ENCODE peak calls at places on chromosomes 11 and 22, in seven cellular contexts. J is left ventricle myocardium inferior; N is BJ; Q is cardiac muscle cell; M is CD8-positive, alpha-beta memory T cell; W is pancreas; F is neural progenitor cell. U is an unnamed sample. For H3K36me3, the result is how much of the 10 kb centered on the place peaks cover.

GRCh38 chr11:36273110-36273509 is 16.1 kb downstream of the COMMD9 start:
- DNase-seq in N (no peak), F (peak), Q (no peak), J (no peak), M (no peak), W (no peak), U (no peak)

GRCh38 chr11:65204143-65204542 is 22.4 kb downstream of the CAPN1 start:
- DNase-seq in J (no peak), W (no peak), M (no peak), Q (no peak), F (no peak), N (no peak), U (peak)

GRCh38 chr11:73404048-73404447 is 27.8 kb downstream of the RELT start:
- DNase-seq in J (peak), Q (peak), W (no peak), N (no peak), M (no peak), F (peak), U (peak)

GRCh38 chr11:125578783-125579182 is 9.5 kb downstream of the EI24 start:
- DNase-seq in W (no peak), Q (no peak), F (no peak), M (no peak), J (no peak), N (no peak), U (no peak)

GRCh38 chr11:124578761-124579160 is 9.0 kb downstream of the OR8A1 start:
- DNase-seq in N (no peak), M (no peak), W (no peak), J (no peak), Q (peak), F (no peak), U (no peak)

GRCh38 chr11:119361056-119361787 is 14.7 kb upstream of the MFRP start:
- DNase-seq in J (peak), Q (peak), F (peak), N (peak), W (peak), M (no peak), U (peak)

GRCh38 chr11:100821198-100821597 is 134.1 kb downstream of the ARHGAP42 start:
- DNase-seq in N (no peak), Q (peak), F (peak), W (no peak), M (no peak), J (no peak), U (no peak)

GRCh38 chr11:81224396-81224795 is 1509.3 kb downstream of the FAM181B start:
- DNase-seq in N (no peak), W (no peak), M (no peak), Q (no peak), F (no peak), J (no peak), U (no peak)

GRCh38 chr11:37988031-37988430 is 1390.0 kb upstream of the RAG2 start:
- DNase-seq in M (no peak), W (no peak), F (no peak), J (no peak), Q (peak), N (peak), U (no peak)

GRCh38 chr22:26589845-26590524 is at the start of gene TPST2:
- DNase-seq in F (peak), N (no peak), J (peak), Q (peak), M (peak), W (peak), U (peak)

GRCh38 chr11:22703040-22703439 is 36.6 kb downstream of the GAS2 start:
- DNase-seq in F (peak), Q (peak), M (no peak), J (no peak), W (peak), N (no peak), U (no peak)

GRCh38 chr11:19691815-19692214 is 20.8 kb upstream of the NAV2 start:
- DNase-seq in M (no peak), N (no peak), W (no peak), J (no peak), Q (no peak), F (no peak), U (no peak)

GRCh38 chr22:27318516-27318915 is 483.0 kb downstream of the MN1 start:
- DNase-seq in J (peak), W (no peak), N (peak), M (no peak), F (peak), Q (peak), U (no peak)

GRCh38 chr11:18145837-18146236 is 13.5 kb downstream of the MRGPRX3 start:
- DNase-seq in J (no peak), Q (no peak), N (no peak), W (no peak), F (no peak), M (no peak), U (no peak)

GRCh38 chr11:19723572-19724342 is 11.1 kb downstream of the NAV2 start:
- DNase-seq in Q (peak), W (no peak), N (peak), J (no peak), M (peak), F (no peak), U (no peak)

GRCh38 chr22:32823024-32823730 is 21.7 kb downstream of the TIMP3 start:
- DNase-seq in F (peak), Q (peak), W (no peak), J (no peak), N (no peak), M (no peak), U (peak)

GRCh38 chr11:61855939-61856730 is 28.0 kb downstream of the FADS2 start:
- DNase-seq in M (no peak), W (no peak), F (no peak), J (no peak), N (no peak), Q (no peak), U (no peak)

GRCh38 chr11:119198925-119199324 is 7.2 kb upstream of the CBL start:
- DNase-seq in F (no peak), Q (no peak), N (no peak), M (no peak), W (no peak), J (no peak), U (no peak)

GRCh38 chr11:104522123-104522522 is 358.2 kb upstream of the PDGFD start:
- DNase-seq in Q (no peak), W (no peak), J (no peak), M (no peak), N (no peak), F (no peak), U (no peak)

GRCh38 chr22:32444068-32444467 is 20.2 kb downstream of the BPIFC start:
- DNase-seq in F (peak), W (no peak), M (no peak), Q (peak), N (no peak), J (no peak), U (peak)

GRCh38 chr11:20026629-20027545 is 133.4 kb downstream of the DBX1 start:
- DNase-seq in Q (no peak), M (no peak), F (peak), J (no peak), W (peak), N (no peak), U (peak)

GRCh38 chr11:11171854-11172253 is 181.2 kb downstream of the CSNK2A3 start:
- DNase-seq in J (no peak), Q (peak), W (no peak), N (no peak), F (no peak), M (peak), U (no peak)

GRCh38 chr22:22037740-22038139 is 55.2 kb upstream of the TOP3B start:
- DNase-seq in M (no peak), Q (peak), W (no peak), N (no peak), F (peak), J (no peak), U (no peak)

GRCh38 chr11:11916981-11917399 is 75.2 kb downstream of the USP47 start:
- DNase-seq in N (peak), W (no peak), J (no peak), F (peak), M (no peak), Q (peak), U (no peak)

GRCh38 chr22:26585104-26585790 is 4.7 kb downstream of the TPST2 start:
- DNase-seq in W (no peak), M (no peak), F (no peak), Q (peak), N (peak), J (peak), U (no peak)

GRCh38 chr11:73257342-73258103 is 14.6 kb upstream of the P2RY6 start:
- DNase-seq in M (no peak), Q (peak), N (peak), W (no peak), F (peak), J (no peak), U (peak)

GRCh38 chr11:66476173-66476840 is 3.9 kb upstream of the DPP3 start:
- DNase-seq in J (no peak), F (no peak), N (no peak), Q (no peak), M (no peak), W (no peak), U (peak)

GRCh38 chr11:121421149-121421906 is 30.8 kb upstream of the SORL1 start:
- DNase-seq in Q (no peak), M (no peak), N (no peak), W (no peak), F (no peak), J (no peak), U (no peak)

GRCh38 chr11:86807356-86807755 is 7.0 kb downstream of the PRSS23 start:
- DNase-seq in W (no peak), N (no peak), J (no peak), F (peak), Q (no peak), M (no peak), U (no peak)

GRCh38 chr11:129234978-129235377 is 42.9 kb upstream of the ARHGAP32 start:
- DNase-seq in J (no peak), N (no peak), Q (no peak), F (no peak), W (no peak), M (no peak), U (no peak)

GRCh38 chr11:128297111-128297651 is 290.2 kb downstream of the ETS1 start:
- DNase-seq in M (no peak), J (no peak), F (no peak), Q (no peak), W (no peak), N (no peak), U (no peak)

GRCh38 chr11:35144103-35144741 is 5.3 kb downstream of the CD44 start:
- DNase-seq in N (no peak), J (no peak), Q (peak), M (peak), F (no peak), W (no peak), U (no peak)

GRCh38 chr11:4087551-4087950 is 7.0 kb upstream of the RRM1 start:
- DNase-seq in W (no peak), F (no peak), J (no peak), Q (peak), N (no peak), M (no peak), U (peak)
- H3K36me3 ChIP-seq in W (under half), F (under half), J (under half), Q (under half), N (under half), M (under half), U (under half)

GRCh38 chr11:78564889-78565467 is 9.7 kb downstream of the NARS2 start:
- DNase-seq in Q (no peak), J (no peak), M (no peak), W (no peak), F (no peak), N (no peak), U (no peak)
- H3K36me3 ChIP-seq in Q (under half), J (half or more), M (under half), W (under half), F (under half), N (under half), U (under half)

GRCh38 chr11:3737386-3737933 is 59.9 kb downstream of the NUP98 start:
- DNase-seq in M (no peak), J (no peak), N (no peak), W (no peak), Q (no peak), F (no peak), U (no peak)
- H3K36me3 ChIP-seq in M (under half), J (half or more), N (under half), W (under half), Q (under half), F (under half), U (under half)

GRCh38 chr11:2649848-2650247 is 49.9 kb downstream of the KCNQ1OT1 start:
- DNase-seq in F (no peak), Q (no peak), M (no peak), J (no peak), N (no peak), W (no peak), U (no peak)

GRCh38 chr11:2649400-2649799 is 50.4 kb downstream of the KCNQ1OT1 start:
- DNase-seq in M (no peak), N (no peak), J (no peak), Q (no peak), W (no peak), F (no peak), U (no peak)

GRCh38 chr11:2651826-2652237 is 48.0 kb downstream of the KCNQ1OT1 start:
- DNase-seq in J (peak), N (no peak), M (no peak), F (no peak), Q (no peak), W (no peak), U (peak)

GRCh38 chr11:2651054-2651617 is 48.7 kb downstream of the KCNQ1OT1 start:
- DNase-seq in M (no peak), N (no peak), J (no peak), F (no peak), Q (no peak), W (no peak), U (no peak)

GRCh38 chr11:2650343-2650867 is 49.4 kb downstream of the KCNQ1OT1 start:
- DNase-seq in W (no peak), J (no peak), F (no peak), Q (no peak), M (no peak), N (no peak), U (no peak)
- H3K36me3 ChIP-seq in W (under half), J (under half), F (under half), Q (under half), M (under half), N (under half), U (under half)

GRCh38 chr11:971731-972365 is 46.2 kb downstream of the AP2A2 start:
- DNase-seq in M (no peak), N (no peak), J (no peak), W (no peak), Q (no peak), F (no peak), U (peak)
- H3K36me3 ChIP-seq in M (under half), N (under half), J (under half), W (under half), Q (under half), F (under half), U (under half)

GRCh38 chr11:761526-762108 is 14.4 kb downstream of the TALDO1 start:
- DNase-seq in W (no peak), Q (no peak), J (no peak), M (no peak), N (no peak), F (no peak), U (peak)

GRCh38 chr11:763549-764321 is 13.6 kb downstream of the GATD1 start:
- DNase-seq in F (no peak), M (no peak), W (no peak), J (no peak), Q (no peak), N (no peak), U (peak)

GRCh38 chr11:763073-763463 is 14.2 kb downstream of the GATD1 start:
- DNase-seq in M (no peak), Q (no peak), W (no peak), J (no peak), F (no peak), N (no peak), U (peak)

GRCh38 chr11:764322-765024 is 12.8 kb downstream of the GATD1 start:
- DNase-seq in W (no peak), F (no peak), J (no peak), M (no peak), Q (no peak), N (no peak), U (peak)

GRCh38 chr11:762421-763072 is 14.7 kb downstream of the GATD1 start:
- DNase-seq in N (no peak), M (no peak), J (no peak), F (no peak), Q (peak), W (no peak), U (peak)
- H3K36me3 ChIP-seq in N (under half), M (under half), J (half or more), F (under half), Q (under half), W (under half), U (under half)

DNA sequence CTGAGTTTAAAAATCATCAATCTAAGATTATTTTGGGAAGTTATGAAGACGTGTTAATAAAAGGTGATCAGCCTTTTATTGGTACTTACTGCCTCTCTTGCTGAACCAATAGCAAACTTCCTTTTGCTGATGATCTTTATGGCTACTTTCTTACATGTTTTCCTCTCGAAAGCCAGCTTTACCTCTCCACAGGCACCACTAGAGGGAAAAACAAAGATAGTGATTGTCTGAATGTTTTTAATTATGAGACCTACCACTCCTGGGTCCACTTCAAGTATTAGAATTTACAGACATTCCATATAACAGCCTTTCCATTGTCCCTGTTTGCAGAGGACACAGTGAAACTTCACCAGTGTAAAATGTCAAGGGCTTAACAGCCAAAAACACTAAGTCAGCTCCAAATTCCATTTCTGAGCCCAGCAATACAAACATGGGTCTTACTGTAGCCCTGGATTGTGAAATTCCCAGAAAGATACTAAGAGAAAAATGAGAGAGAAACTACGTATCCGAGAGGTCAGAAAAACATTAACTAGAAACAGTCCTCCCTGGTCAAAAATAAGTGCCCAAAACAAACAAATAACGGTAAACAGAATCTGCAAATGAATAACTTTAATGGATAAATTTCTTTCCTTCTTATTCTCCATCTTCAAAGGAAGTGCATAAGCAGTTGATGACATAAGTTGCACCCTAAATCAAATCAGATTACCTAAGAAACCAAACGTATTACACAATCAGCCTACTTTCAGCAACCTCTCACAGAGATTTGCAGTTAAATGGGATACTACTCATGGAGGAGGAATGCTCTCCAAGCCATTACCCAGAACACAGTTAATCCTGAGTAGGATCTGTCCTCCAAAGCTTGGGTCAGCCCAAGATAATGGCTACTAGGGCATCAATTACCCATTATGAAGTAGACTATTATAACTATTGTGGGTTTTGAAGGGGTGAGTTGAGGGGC is 29.5 kb downstream of the CHEK2 start:
- DNase-seq in M (no peak), F (no peak), N (peak), J (no peak), Q (peak), W (no peak), U (peak)
- H3K36me3 ChIP-seq in M (under half), F (under half), N (under half), J (under half), Q (under half), W (under half), U (under half)

GRCh38 chr22:37860796-37861421 is 11.7 kb downstream of the EIF3L start:
- DNase-seq in W (peak), Q (peak), N (no peak), J (no peak), F (no peak), M (no peak), U (no peak)
- H3K36me3 ChIP-seq in W (under half), Q (half or more), N (under half), J (half or more), F (under half), M (half or more), U (half or more)

DNA sequence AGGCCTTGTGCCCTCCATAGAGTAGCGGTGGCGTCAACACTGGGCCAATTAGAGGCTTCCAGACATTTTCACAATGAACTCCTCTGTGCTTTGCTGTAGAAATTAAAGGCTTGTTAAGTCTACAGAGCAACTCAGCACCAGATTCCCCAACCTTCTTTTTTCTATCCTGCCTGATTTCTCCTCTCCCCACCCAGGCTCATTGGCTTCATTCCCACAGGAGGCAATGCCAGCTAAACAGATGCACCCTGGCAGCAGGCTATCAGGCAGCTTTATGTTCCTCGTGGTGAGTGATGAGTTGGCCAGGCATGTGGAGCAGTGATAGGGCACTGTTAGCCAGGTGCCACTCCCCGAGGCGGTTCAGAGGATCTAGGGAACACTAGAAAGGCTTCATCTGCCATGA is 4.8 kb downstream of the DIXDC1 start:
- DNase-seq in N (no peak), J (peak), W (no peak), F (no peak), M (no peak), Q (no peak), U (no peak)
- H3K36me3 ChIP-seq in N (under half), J (under half), W (under half), F (under half), M (under half), Q (under half), U (under half)

DNA sequence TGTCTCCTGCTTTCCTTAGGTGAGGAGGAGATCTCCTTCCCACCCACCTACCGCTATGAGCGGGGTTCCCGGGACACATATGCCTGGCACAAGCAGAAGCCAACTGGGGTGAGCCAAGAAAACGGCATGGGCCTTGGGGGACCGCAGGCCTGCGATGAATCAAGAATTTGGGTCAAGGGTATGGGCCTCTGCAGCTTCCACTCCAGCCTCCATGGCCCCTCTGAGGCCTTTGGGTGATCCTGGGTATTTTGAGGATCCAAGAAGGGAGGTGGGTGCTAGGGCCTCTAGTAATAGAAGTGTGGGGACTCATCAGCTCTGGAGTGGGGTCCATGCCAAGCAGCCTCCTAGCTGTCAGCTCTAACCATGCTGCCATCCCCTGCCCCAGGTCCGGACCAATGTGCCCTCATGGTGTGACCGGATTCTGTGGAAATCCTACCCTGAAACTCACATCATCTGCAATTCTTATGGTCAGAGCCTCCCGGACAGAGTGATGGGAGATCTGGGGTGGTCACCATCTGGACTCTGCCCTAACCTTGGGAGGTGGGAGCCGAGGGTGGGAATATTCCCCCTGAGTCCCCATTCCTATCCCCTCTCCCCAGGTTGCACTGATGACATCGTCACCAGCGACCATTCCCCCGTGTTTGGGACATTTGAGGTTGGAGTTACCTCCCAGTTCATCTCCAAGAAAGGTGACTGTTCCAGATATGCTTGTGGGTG is 8.6 kb downstream of the INPPL1 start:
- DNase-seq in M (no peak), F (no peak), J (no peak), N (no peak), W (no peak), Q (no peak), U (no peak)
- H3K36me3 ChIP-seq in M (under half), F (under half), J (half or more), N (half or more), W (under half), Q (half or more), U (half or more)

U was measured in H7.